ENCODE peak calls at places on chromosomes 13 and 19, in nine cellular contexts. E, U, P, Z, O, W, V, S and J are unnamed samples.

GRCh38 chr19:11021760-11022144 is 60.9 kb downstream of the SMARCA4 start:
- DNase-seq in V (no peak), W (no peak), U (no peak), S (no peak), Z (no peak), P (no peak), E (no peak), O (no peak), J (no peak)

GRCh38 chr13:101959016-101959415 is 442.8 kb downstream of the FGF14 start:
- DNase-seq in O (no peak), P (no peak), W (peak), Z (no peak), U (no peak), V (no peak), S (no peak), E (no peak), J (no peak)

GRCh38 chr19:11482384-11483050 is 1.7 kb upstream of the ELAVL3 start:
- DNase-seq in E (peak), Z (peak), U (peak), P (peak), O (peak), V (peak), W (peak), S (peak), J (peak)

GRCh38 chr13:112071902-112072530 is 5.1 kb downstream of the SOX1 start:
- DNase-seq in V (no peak), P (no peak), E (no peak), W (no peak), U (no peak), O (no peak), Z (no peak), S (peak), J (no peak)

GRCh38 chr19:38736036-38736412 is 8.2 kb downstream of the CAPN12 start:
- DNase-seq in O (no peak), P (peak), E (peak), S (no peak), Z (peak), U (no peak), V (peak), W (no peak), J (no peak)

GRCh38 chr13:42539670-42540069 is 34.3 kb upstream of the TNFSF11 start:
- DNase-seq in P (no peak), U (no peak), V (peak), S (no peak), E (no peak), W (peak), Z (no peak), O (no peak), J (no peak)

GRCh38 chr19:48962029-48962848 is 2.9 kb upstream of the FTL start:
- DNase-seq in S (no peak), P (peak), V (peak), O (peak), E (peak), W (peak), Z (no peak), U (no peak), J (no peak)

GRCh38 chr19:18856385-18857126 is 24.8 kb downstream of the UPF1 start:
- DNase-seq in V (peak), P (no peak), Z (no peak), W (no peak), U (no peak), O (no peak), E (no peak), S (no peak), J (no peak)

GRCh38 chr19:3554254-3555083 is 2.9 kb downstream of the MFSD12 start:
- DNase-seq in Z (no peak), U (no peak), V (no peak), W (no peak), E (no peak), O (peak), P (peak), S (no peak), J (no peak)

GRCh38 chr19:4066682-4067395 is at the start of gene ZBTB7A:
- DNase-seq in P (peak), U (peak), E (peak), V (peak), Z (peak), W (peak), S (peak), O (peak), J (peak)

GRCh38 chr19:3494051-3494450 is 6.4 kb downstream of the DOHH start:
- DNase-seq in P (peak), Z (no peak), V (no peak), W (no peak), S (no peak), O (no peak), U (no peak), E (peak), J (no peak)

GRCh38 chr19:48393559-48394330 is at the start of gene GRIN2D:
- DNase-seq in V (no peak), U (no peak), E (no peak), S (no peak), W (no peak), P (peak), O (no peak), Z (no peak), J (no peak)

GRCh38 chr13:71477735-71478134 is 389.3 kb downstream of the DACH1 start:
- DNase-seq in E (no peak), U (no peak), W (peak), Z (no peak), P (no peak), S (no peak), V (no peak), O (no peak), J (no peak)

GRCh38 chr13:23455401-23456185 is 22.1 kb upstream of the SACS start:
- DNase-seq in W (no peak), E (no peak), V (no peak), O (no peak), S (no peak), P (no peak), Z (no peak), U (no peak), J (peak)